ENCODE peak calls at places on chromosomes 16 and 17, in four cellular contexts. V, L, P and X are unnamed samples.

GRCh38 chr17:83083368-83084201 is 4.2 kb downstream of the METRNL start:
- DNase-seq in P (peak), L (peak), V (no peak), X (no peak)

GRCh38 chr17:72119963-72120877 is 600 bp upstream of the SOX9 start:
- DNase-seq in V (peak), L (peak), P (peak), X (peak)

GRCh38 chr16:12538667-12539081 is 265.0 kb downstream of the CPPED1 start:
- DNase-seq in P (peak), L (no peak), V (no peak), X (no peak)

GRCh38 chr17:4378626-4379025 is 12.2 kb upstream of the UBE2G1 start:
- DNase-seq in V (no peak), L (no peak), P (no peak), X (no peak)

GRCh38 chr16:17414421-17414820 is 56.3 kb downstream of the XYLT1 start:
- DNase-seq in P (no peak), L (no peak), V (no peak), X (no peak)

GRCh38 chr17:8532021-8532420 is 96.3 kb downstream of the NDEL1 start:
- DNase-seq in P (no peak), V (no peak), L (no peak), X (no peak)

GRCh38 chr17:82602986-82603385 is 45.3 kb downstream of the WDR45B start:
- DNase-seq in P (no peak), L (no peak), V (no peak), X (no peak)

GRCh38 chr17:66755101-66755943 is 79.6 kb upstream of the CACNG5 start:
- DNase-seq in V (no peak), L (no peak), P (no peak), X (no peak)

GRCh38 chr17:59423137-59423703 is 91.8 kb downstream of the YPEL2 start:
- DNase-seq in V (no peak), L (peak), P (peak), X (no peak)

GRCh38 chr17:33072421-33073175 is 81.0 kb downstream of the SPACA3 start:
- DNase-seq in L (no peak), P (peak), V (no peak), X (no peak)

GRCh38 chr17:40947929-40948328 is 10.5 kb upstream of the KRT23 start:
- DNase-seq in V (no peak), P (no peak), L (no peak), X (no peak)

GRCh38 chr16:5761592-5761991 is 664.0 kb upstream of the EEF2KMT start:
- DNase-seq in V (no peak), P (no peak), L (no peak), X (no peak)

GRCh38 chr16:80894091-80894490 is 89.7 kb upstream of the CDYL2 start:
- DNase-seq in L (no peak), V (no peak), P (no peak), X (no peak)

GRCh38 chr16:82943371-82943770 is 316.6 kb downstream of the CDH13 start:
- DNase-seq in P (peak), V (no peak), L (no peak), X (no peak)

GRCh38 chr16:82628741-82629140 is 2.0 kb downstream of the CDH13 start:
- DNase-seq in V (no peak), L (no peak), P (no peak), X (no peak)

GRCh38 chr17:70276931-70277330 is 107.6 kb downstream of the KCNJ2 start:
- DNase-seq in P (no peak), V (no peak), L (no peak), X (no peak)

GRCh38 chr17:77651983-77652382 is 306.5 kb upstream of the TNRC6C start:
- DNase-seq in L (no peak), V (no peak), P (no peak), X (no peak)

GRCh38 chr17:15377608-15378007 is 36.2 kb upstream of the TEKT3 start:
- DNase-seq in P (peak), V (no peak), L (no peak), X (no peak)

GRCh38 chr16:80084614-80085013 is 456.2 kb upstream of the DYNLRB2 start:
- DNase-seq in L (peak), P (peak), V (no peak), X (no peak)

GRCh38 chr16:27828671-27829070 is 234.8 kb downstream of the GSG1L start:
- DNase-seq in L (no peak), V (no peak), P (no peak), X (no peak)

GRCh38 chr17:44197980-44198720 is 1.5 kb downstream of the ATXN7L3 start:
- DNase-seq in L (no peak), P (peak), V (no peak), X (no peak)

GRCh38 chr17:76000016-76000754 is 470 bp upstream of the CDK3 start:
- DNase-seq in P (no peak), V (peak), L (peak), X (peak)

GRCh38 chr16:23784811-23785447 is 30.1 kb downstream of the CHP2 start:
- DNase-seq in L (no peak), P (no peak), V (no peak), X (no peak)

GRCh38 chr16:24253192-24253591 is 2.9 kb upstream of the CACNG3 start:
- DNase-seq in V (peak), L (peak), P (peak), X (no peak)